ENCODE peak calls at places on chromosome 2, in five cellular contexts. T is IMR-90, V is endothelial cell, E is transverse colon, M is lower lobe of right lung. R is an unnamed sample.

GRCh38 chr2:26682155-26682554 is 10.4 kb upstream of the KCNK3 start:
- DNase-seq in V (no peak), M (no peak), E (no peak), T (no peak), R (no peak)

GRCh38 chr2:130728007-130728454 is 839 bp upstream of the GPR148 start:
- DNase-seq in M (no peak), E (peak), T (no peak), V (no peak), R (no peak)

GRCh38 chr2:73935641-73936040 is 9.0 kb downstream of the DGUOK start:
- DNase-seq in E (no peak), M (no peak), T (no peak), V (no peak), R (no peak)

GRCh38 chr2:887639-888038 is 63.0 kb upstream of the SNTG2 start:
- DNase-seq in M (no peak), E (no peak), T (no peak), V (no peak), R (no peak)

GRCh38 chr2:3277748-3278520 is 99.7 kb downstream of the EIPR1 start:
- DNase-seq in E (no peak), M (no peak), T (no peak), V (no peak), R (peak)

GRCh38 chr2:107669335-107669734 is 157.4 kb upstream of the RGPD4 start:
- DNase-seq in M (no peak), V (no peak), E (no peak), T (no peak), R (no peak)

GRCh38 chr2:168087406-168087805 is 160.0 kb downstream of the STK39 start:
- DNase-seq in T (no peak), M (no peak), V (no peak), E (no peak), R (no peak)

GRCh38 chr2:9889812-9890261 is 46.6 kb downstream of the TAF1B start:
- DNase-seq in M (no peak), E (no peak), T (peak), V (no peak), R (no peak)

GRCh38 chr2:227504700-227505099 is 32.7 kb downstream of the AGFG1 start:
- DNase-seq in M (no peak), T (no peak), V (no peak), E (no peak), R (no peak)

GRCh38 chr2:64062840-64063239 is 43.6 kb upstream of the VPS54 start:
- DNase-seq in T (peak), V (no peak), E (no peak), M (no peak), R (no peak)

GRCh38 chr2:118530976-118531375 is 316.5 kb downstream of the EN1 start:
- DNase-seq in V (no peak), M (no peak), T (no peak), E (no peak), R (no peak)

GRCh38 chr2:204205548-204205947 is 269.0 kb downstream of the ICOS start:
- DNase-seq in V (no peak), M (no peak), E (no peak), T (no peak), R (no peak)

GRCh38 chr2:163347982-163348842 is 387.6 kb downstream of the FIGN start:
- DNase-seq in E (peak), T (peak), M (peak), V (peak), R (peak)

GRCh38 chr2:98895901-98896300 is 40.1 kb downstream of the CRACDL start:
- DNase-seq in V (no peak), E (no peak), T (no peak), M (no peak), R (no peak)

GRCh38 chr2:192413812-192414424 is 219.2 kb upstream of the TMEFF2 start:
- DNase-seq in V (no peak), E (no peak), T (no peak), M (peak), R (no peak)

GRCh38 chr2:45083175-45083574 is 73.9 kb upstream of the SIX2 start:
- DNase-seq in M (no peak), T (no peak), E (no peak), V (no peak), R (no peak)

GRCh38 chr2:41241325-41242000 is 789.6 kb upstream of the SLC8A1 start:
- DNase-seq in E (peak), V (no peak), T (no peak), M (no peak), R (no peak)

GRCh38 chr2:193841389-193842150 is 1646.8 kb upstream of the TMEFF2 start:
- DNase-seq in V (no peak), T (no peak), E (no peak), M (no peak), R (no peak)

GRCh38 chr2:43169987-43170732 is 56.2 kb downstream of the ZFP36L2 start:
- DNase-seq in V (peak), T (no peak), M (peak), E (peak), R (no peak)

GRCh38 chr2:168961450-168962229 is 60.5 kb downstream of the G6PC2 start:
- DNase-seq in M (no peak), V (peak), T (peak), E (peak), R (no peak)

GRCh38 chr2:229909090-229909489 is 12.7 kb downstream of the TRIP12 start:
- DNase-seq in T (no peak), M (no peak), V (no peak), E (no peak), R (no peak)

GRCh38 chr2:102486941-102487702 is 14.1 kb downstream of the SLC9A4 start:
- DNase-seq in T (no peak), E (no peak), V (no peak), M (no peak), R (no peak)

GRCh38 chr2:40190457-40190856 is 261.4 kb downstream of the SLC8A1 start:
- DNase-seq in E (no peak), M (no peak), T (no peak), V (no peak), R (no peak)

GRCh38 chr2:119517433-119517832 is 6.8 kb downstream of the SCTR start:
- DNase-seq in E (peak), T (peak), V (peak), M (peak), R (no peak)

GRCh38 chr2:235330775-235331438 is 162.9 kb upstream of the AGAP1 start:
- DNase-seq in V (no peak), T (peak), E (no peak), M (no peak), R (no peak)

GRCh38 chr2:19532797-19533196 is 174.4 kb upstream of the OSR1 start:
- DNase-seq in V (no peak), E (no peak), T (peak), M (no peak), R (no peak)

GRCh38 chr2:169129703-169130243 is 60.4 kb downstream of the DHRS9 start:
- DNase-seq in M (no peak), V (no peak), T (no peak), E (no peak), R (no peak)

GRCh38 chr2:232318175-232318855 is 60.2 kb upstream of the ALPP start:
- DNase-seq in V (no peak), M (no peak), E (peak), T (no peak), R (no peak)

GRCh38 chr2:168831662-168832061 is 29.2 kb downstream of the NOSTRIN start:
- DNase-seq in E (no peak), V (no peak), T (no peak), M (no peak), R (no peak)

GRCh38 chr2:54724560-54725342 is 1.3 kb downstream of the EML6 start:
- DNase-seq in T (no peak), M (peak), E (peak), V (peak), R (no peak)

GRCh38 chr2:75577280-75577679 is 16.5 kb upstream of the EVA1A start:
- DNase-seq in E (no peak), T (no peak), M (no peak), V (no peak), R (no peak)

GRCh38 chr2:158042666-158043065 is 59.0 kb upstream of the UPP2 start:
- DNase-seq in M (no peak), T (no peak), E (no peak), V (peak), R (no peak)

GRCh38 chr2:158043181-158043948 is 58.3 kb upstream of the UPP2 start:
- DNase-seq in V (no peak), T (no peak), M (no peak), E (no peak), R (no peak)

GRCh38 chr2:158048327-158048726 is 53.3 kb upstream of the UPP2 start:
- DNase-seq in E (no peak), T (no peak), V (no peak), M (no peak), R (no peak)

GRCh38 chr2:158047156-158047611 is 54.5 kb upstream of the UPP2 start:
- DNase-seq in E (no peak), V (no peak), T (no peak), M (no peak), R (no peak)

GRCh38 chr2:158045362-158045761 is 56.3 kb upstream of the UPP2 start:
- DNase-seq in M (no peak), V (no peak), E (peak), T (no peak), R (no peak)
- TF ChIP-seq CTCF in M (no peak), V (no peak), E (no peak), T (no peak), R (no peak)

DNA sequence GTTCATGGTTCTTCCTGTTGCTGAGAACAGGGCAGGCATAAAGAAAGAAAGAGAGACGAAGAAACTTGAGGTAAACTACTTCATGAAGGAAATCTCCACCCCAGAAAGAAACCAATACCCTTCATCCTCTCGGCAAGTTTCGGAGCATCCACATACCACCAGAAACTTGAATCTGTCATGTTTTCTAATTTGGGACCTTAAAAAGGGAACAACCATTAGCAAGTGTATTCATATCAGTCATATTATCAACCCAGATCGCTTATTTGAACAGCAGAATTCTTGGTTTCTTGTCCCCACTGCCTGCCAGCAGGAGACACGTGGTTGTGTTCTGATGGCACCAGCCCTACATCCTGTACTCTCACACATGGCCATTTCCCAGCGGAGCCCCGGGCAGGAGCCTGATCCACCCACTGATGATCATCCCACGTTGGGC is 53.2 kb upstream of the FZD7 start:
- DNase-seq in M (no peak), E (no peak), V (no peak), T (no peak), R (no peak)
- TF ChIP-seq CTCF in M (no peak), E (no peak), V (no peak), T (no peak), R (no peak)

GRCh38 chr2:158745067-158745865 is 49.9 kb upstream of the DAPL1 start:
- DNase-seq in E (peak), V (peak), M (no peak), T (peak), R (no peak)
- TF ChIP-seq CTCF in E (no peak), V (no peak), M (peak), T (peak), R (no peak)

DNA sequence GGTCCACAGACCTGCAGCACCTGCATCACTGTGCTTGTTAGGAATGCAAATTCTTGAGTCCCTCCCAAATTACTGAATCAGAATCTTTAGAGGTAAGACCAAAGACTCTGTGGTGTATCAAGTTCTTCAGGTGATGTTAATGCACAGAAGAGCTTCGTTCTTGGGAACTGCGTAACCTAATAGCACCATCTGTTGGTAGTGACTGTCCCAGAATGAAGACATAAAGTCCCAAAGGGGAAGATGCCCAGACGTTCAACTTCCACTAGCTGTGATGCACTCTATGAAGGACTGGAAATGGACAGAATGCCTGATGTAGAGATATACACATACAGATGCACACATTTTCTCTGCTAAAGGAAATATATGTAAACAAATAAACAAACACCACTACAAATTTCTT is 576.0 kb downstream of the LRP1B start:
- DNase-seq in M (no peak), V (peak), E (no peak), T (peak), R (no peak)
- TF ChIP-seq CTCF in M (no peak), V (no peak), E (no peak), T (peak), R (no peak)

DNA sequence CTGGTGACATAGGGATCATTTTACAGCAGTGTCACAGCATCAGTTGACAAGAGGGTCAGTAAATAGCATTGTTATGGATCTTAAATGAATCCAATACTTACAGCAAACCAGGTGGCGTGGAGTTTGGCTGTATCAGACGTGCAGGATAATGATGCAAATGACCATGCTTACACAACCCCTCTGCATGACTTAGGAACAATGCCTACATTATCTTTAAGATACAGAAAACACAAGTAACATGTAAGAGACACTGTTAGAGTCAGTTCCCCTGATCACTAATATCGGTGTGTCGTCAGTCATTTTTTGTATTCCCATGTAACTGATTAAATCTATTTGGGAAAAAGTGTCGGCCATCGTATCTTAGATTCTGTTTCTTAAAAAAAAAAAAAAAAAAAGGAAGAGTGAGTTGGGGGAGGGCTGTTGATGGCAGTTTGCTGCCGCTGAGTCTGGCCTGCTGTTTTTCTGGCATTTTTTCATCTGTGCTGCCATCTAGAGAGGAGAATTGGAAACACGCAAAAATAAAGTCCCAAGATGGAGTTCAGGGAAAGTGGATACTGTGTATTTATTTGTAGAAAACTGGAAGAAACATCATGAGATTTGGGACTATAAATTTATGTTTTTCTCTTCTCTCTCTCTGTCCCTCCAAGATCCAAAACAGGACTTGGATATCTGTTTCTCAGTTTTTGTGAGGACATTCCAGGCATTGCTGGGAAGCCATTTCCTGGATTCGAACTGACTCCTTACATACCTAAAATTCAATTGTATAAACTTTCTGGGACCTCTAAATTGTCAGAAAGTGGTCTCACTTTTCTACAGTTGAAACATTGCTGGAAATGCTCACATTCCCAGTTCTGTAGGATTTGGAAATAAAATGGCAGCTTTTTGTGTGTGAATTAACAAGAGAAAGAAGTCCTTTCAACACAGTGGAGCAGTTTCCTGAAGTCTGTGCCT is 60.3 kb upstream of the AGPS start:
- DNase-seq in T (peak), M (no peak), E (peak), V (peak), R (no peak)
- TF ChIP-seq CTCF in T (peak), M (peak), E (peak), V (peak), R (peak)

GRCh38 chr2:53475766-53476165 is 291.8 kb upstream of the CHAC2 start:
- DNase-seq in T (no peak), M (no peak), V (no peak), E (no peak), R (no peak)

GRCh38 chr2:53475320-53475719 is 292.3 kb upstream of the CHAC2 start:
- DNase-seq in E (no peak), T (peak), V (no peak), M (no peak), R (no peak)

GRCh38 chr2:53476800-53477199 is 290.8 kb upstream of the CHAC2 start:
- DNase-seq in M (no peak), V (no peak), E (no peak), T (no peak), R (no peak)

GRCh38 chr2:53473762-53474161 is 293.8 kb upstream of the CHAC2 start:
- DNase-seq in M (no peak), E (no peak), V (no peak), T (peak), R (no peak)

DNA sequence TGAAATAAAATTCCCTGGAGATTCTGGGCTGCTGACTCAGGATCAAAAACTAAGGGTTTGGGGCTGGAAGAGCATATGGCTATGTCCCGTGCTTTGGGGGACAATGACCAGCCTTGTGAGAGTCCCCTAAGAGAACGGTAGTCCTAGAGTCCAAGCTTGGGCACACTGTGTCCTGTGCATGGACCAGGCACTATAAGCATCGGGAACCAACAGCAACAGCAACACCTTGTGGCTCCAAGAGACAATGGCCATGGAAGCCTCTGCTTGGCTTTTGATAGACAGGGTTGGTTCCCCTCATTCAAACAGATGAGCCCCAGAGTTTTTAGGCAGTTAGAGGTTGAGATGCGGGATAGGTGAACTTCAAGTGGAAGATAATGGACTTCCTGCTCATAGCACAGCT is 294.4 kb upstream of the CHAC2 start:
- DNase-seq in T (no peak), E (peak), V (no peak), M (no peak), R (no peak)
- TF ChIP-seq CTCF in T (peak), E (no peak), V (no peak), M (no peak), R (no peak)

GRCh38 chr2:15146960-15147359 is 414.2 kb downstream of the NBAS start:
- DNase-seq in V (no peak), M (no peak), E (no peak), T (no peak), R (no peak)
- TF ChIP-seq CTCF in V (no peak), M (no peak), E (no peak), T (no peak), R (no peak)

GRCh38 chr2:8133331-8133730 is 548.5 kb upstream of the ID2 start:
- DNase-seq in T (no peak), M (no peak), V (no peak), E (no peak), R (no peak)
- TF ChIP-seq CTCF in T (no peak), M (no peak), V (no peak), E (no peak), R (no peak)